ENCODE peak calls at places on chromosomes 4 and X, in nine cellular contexts. W is NCI-H187; M is left cardiac atrium; Q is stimulated activated CD4-positive, alpha-beta T cell treated with anti-CD3 and anti-CD28 coated beads, Interleukin-4, amount 100 ng/mL, for 48 hours; L is hypothalamus; C is fibroblast of lung; G is frontal cortex; N is tibial artery; E is spleen. S is an unnamed sample.

GRCh38 chrX:16665089-16665488 is 15.1 kb downstream of the S100G start:
- DNase-seq in C (peak), M (no peak), E (no peak), G (no peak), N (no peak), Q (no peak), L (no peak), W (no peak), S (no peak)

GRCh38 chr4:159401791-159402380 is 299.0 kb downstream of the RAPGEF2 start:
- DNase-seq in G (no peak), L (no peak), M (no peak), E (no peak), C (peak), W (no peak), N (no peak), Q (no peak), S (no peak)

GRCh38 chrX:69374569-69374968 is 129.6 kb upstream of the NALF2 start:
- DNase-seq in Q (no peak), M (no peak), W (no peak), G (no peak), C (no peak), E (no peak), L (no peak), N (no peak), S (no peak)

GRCh38 chrX:149570668-149571067 is 16.6 kb downstream of the MAGEA9B start:
- DNase-seq in G (no peak), W (no peak), E (no peak), Q (no peak), L (no peak), M (no peak), C (peak), N (no peak), S (peak)

GRCh38 chr4:77120888-77121508 is 36.0 kb upstream of the CCNG2 start:
- DNase-seq in G (peak), C (peak), E (no peak), L (no peak), M (no peak), Q (no peak), N (no peak), W (no peak), S (no peak)

GRCh38 chr4:39320381-39321115 is 45.6 kb downstream of the RFC1 start:
- DNase-seq in C (no peak), L (no peak), E (no peak), N (no peak), M (no peak), Q (no peak), W (no peak), G (no peak), S (no peak)

GRCh38 chrX:148681605-148682004 is 181.2 kb downstream of the AFF2 start:
- DNase-seq in E (no peak), C (no peak), M (no peak), L (no peak), W (no peak), Q (no peak), N (no peak), G (no peak), S (no peak)

GRCh38 chr4:38670061-38670894 is 6.3 kb downstream of the KLF3 start:
- DNase-seq in L (no peak), Q (no peak), C (no peak), M (no peak), N (no peak), W (no peak), G (no peak), E (no peak), S (no peak)

GRCh38 chr4:181958435-181958834 is 284.8 kb upstream of the TENM3 start:
- DNase-seq in W (no peak), C (no peak), N (no peak), M (no peak), Q (no peak), E (no peak), L (no peak), G (no peak), S (no peak)

GRCh38 chr4:85939595-85939994 is 420.3 kb downstream of the MAPK10 start:
- DNase-seq in E (no peak), G (no peak), L (no peak), N (no peak), M (no peak), W (no peak), Q (no peak), C (no peak), S (no peak)

GRCh38 chrX:22541926-22542325 is 269.2 kb downstream of the CBLL2 start:
- DNase-seq in C (no peak), W (no peak), L (no peak), E (no peak), M (no peak), N (no peak), Q (no peak), G (no peak), S (no peak)

GRCh38 chr4:10106421-10107039 is 10.1 kb downstream of the WDR1 start:
- DNase-seq in M (peak), C (peak), W (no peak), E (no peak), G (peak), L (no peak), N (peak), Q (peak), S (no peak)

GRCh38 chrX:119145241-119145653 is 17.6 kb upstream of the KIAA1210 start:
- DNase-seq in M (no peak), L (no peak), W (no peak), C (peak), E (no peak), G (no peak), Q (no peak), N (no peak), S (no peak)

GRCh38 chr4:22315643-22316042 is 200.2 kb downstream of the ADGRA3 start:
- DNase-seq in E (no peak), Q (no peak), G (no peak), C (no peak), W (no peak), L (no peak), M (no peak), N (no peak), S (no peak)

S was measured in NCI-H2107.